ENCODE peak calls at places on chromosomes 11 and 22, in nine cellular contexts. One of them, this sample, is unnamed.

GRCh38 chr11:102485095-102485722 is 32.6 kb upstream of the TMEM123 start:
- DNase-seq in hippocampal formation: no peak
- DNase-seq in stromal cell of bone marrow: no peak
- DNase-seq in NAMALWA: no peak
- DNase-seq in substantia nigra: no peak
- DNase-seq in stimulated activated CD4-positive, alpha-beta T cell treated with anti-CD3 and anti-CD28 coated beads, Interleukin-1b, Interleukin-23, amount 100 ng/mL, for 1 hour: no peak
- DNase-seq in activated CD4-positive, CD25-positive, alpha-beta regulatory T cell treated with anti-CD3 and anti-CD28 coated beads, Interleukin-2, amount 50 U/mL, for 16 hours: no peak
- DNase-seq in stimulated activated naive CD8-positive, alpha-beta T cell treated with anti-CD3 and anti-CD28 coated beads, Interleukin-15, Interleukin-2, amounts not matched to agents 100 U/mL and 50 U/mL, for 24 hours: no peak
- DNase-seq in effector memory CD8-positive, alpha-beta T cell: no peak
- DNase-seq in this sample: no peak

GRCh38 chr11:3796346-3796745 is 1.0 kb downstream of the NUP98 start:
- DNase-seq in hippocampal formation: no peak
- DNase-seq in stromal cell of bone marrow: no peak
- DNase-seq in NAMALWA: peak; percentile 26
- DNase-seq in substantia nigra: no peak
- DNase-seq in stimulated activated CD4-positive, alpha-beta T cell treated with anti-CD3 and anti-CD28 coated beads, Interleukin-1b, Interleukin-23, amount 100 ng/mL, for 1 hour: no peak
- DNase-seq in activated CD4-positive, CD25-positive, alpha-beta regulatory T cell treated with anti-CD3 and anti-CD28 coated beads, Interleukin-2, amount 50 U/mL, for 16 hours: no peak
- DNase-seq in stimulated activated naive CD8-positive, alpha-beta T cell treated with anti-CD3 and anti-CD28 coated beads, Interleukin-15, Interleukin-2, amounts not matched to agents 100 U/mL and 50 U/mL, for 24 hours: no peak
- DNase-seq in effector memory CD8-positive, alpha-beta T cell: no peak
- DNase-seq in this sample: no peak

GRCh38 chr11:7572001-7572712 is 58.4 kb downstream of the PPFIBP2 start:
- DNase-seq in hippocampal formation: no peak
- DNase-seq in stromal cell of bone marrow: no peak
- DNase-seq in NAMALWA: no peak
- DNase-seq in substantia nigra: no peak
- DNase-seq in stimulated activated CD4-positive, alpha-beta T cell treated with anti-CD3 and anti-CD28 coated beads, Interleukin-1b, Interleukin-23, amount 100 ng/mL, for 1 hour: no peak
- DNase-seq in activated CD4-positive, CD25-positive, alpha-beta regulatory T cell treated with anti-CD3 and anti-CD28 coated beads, Interleukin-2, amount 50 U/mL, for 16 hours: no peak
- DNase-seq in stimulated activated naive CD8-positive, alpha-beta T cell treated with anti-CD3 and anti-CD28 coated beads, Interleukin-15, Interleukin-2, amounts not matched to agents 100 U/mL and 50 U/mL, for 24 hours: no peak
- DNase-seq in effector memory CD8-positive, alpha-beta T cell: no peak
- DNase-seq in this sample: no peak

GRCh38 chr11:109076870-109077269 is 345.1 kb upstream of the C11orf87 start:
- DNase-seq in hippocampal formation: no peak
- DNase-seq in stromal cell of bone marrow: no peak
- DNase-seq in NAMALWA: no peak
- DNase-seq in substantia nigra: no peak
- DNase-seq in stimulated activated CD4-positive, alpha-beta T cell treated with anti-CD3 and anti-CD28 coated beads, Interleukin-1b, Interleukin-23, amount 100 ng/mL, for 1 hour: no peak
- DNase-seq in activated CD4-positive, CD25-positive, alpha-beta regulatory T cell treated with anti-CD3 and anti-CD28 coated beads, Interleukin-2, amount 50 U/mL, for 16 hours: no peak
- DNase-seq in stimulated activated naive CD8-positive, alpha-beta T cell treated with anti-CD3 and anti-CD28 coated beads, Interleukin-15, Interleukin-2, amounts not matched to agents 100 U/mL and 50 U/mL, for 24 hours: no peak
- DNase-seq in effector memory CD8-positive, alpha-beta T cell: no peak
- DNase-seq in this sample: no peak

GRCh38 chr11:102761646-102762238 is 18.7 kb downstream of the MMP10 start:
- DNase-seq in hippocampal formation: no peak
- DNase-seq in stromal cell of bone marrow: no peak
- DNase-seq in NAMALWA: no peak
- DNase-seq in substantia nigra: no peak
- DNase-seq in stimulated activated CD4-positive, alpha-beta T cell treated with anti-CD3 and anti-CD28 coated beads, Interleukin-1b, Interleukin-23, amount 100 ng/mL, for 1 hour: no peak
- DNase-seq in activated CD4-positive, CD25-positive, alpha-beta regulatory T cell treated with anti-CD3 and anti-CD28 coated beads, Interleukin-2, amount 50 U/mL, for 16 hours: no peak
- DNase-seq in stimulated activated naive CD8-positive, alpha-beta T cell treated with anti-CD3 and anti-CD28 coated beads, Interleukin-15, Interleukin-2, amounts not matched to agents 100 U/mL and 50 U/mL, for 24 hours: no peak
- DNase-seq in effector memory CD8-positive, alpha-beta T cell: no peak
- DNase-seq in this sample: no peak

GRCh38 chr11:26827567-26828037 is 105.7 kb upstream of the SLC5A12 start:
- DNase-seq in hippocampal formation: no peak
- DNase-seq in stromal cell of bone marrow: no peak
- DNase-seq in NAMALWA: no peak
- DNase-seq in substantia nigra: no peak
- DNase-seq in stimulated activated CD4-positive, alpha-beta T cell treated with anti-CD3 and anti-CD28 coated beads, Interleukin-1b, Interleukin-23, amount 100 ng/mL, for 1 hour: no peak
- DNase-seq in activated CD4-positive, CD25-positive, alpha-beta regulatory T cell treated with anti-CD3 and anti-CD28 coated beads, Interleukin-2, amount 50 U/mL, for 16 hours: no peak
- DNase-seq in stimulated activated naive CD8-positive, alpha-beta T cell treated with anti-CD3 and anti-CD28 coated beads, Interleukin-15, Interleukin-2, amounts not matched to agents 100 U/mL and 50 U/mL, for 24 hours: no peak
- DNase-seq in effector memory CD8-positive, alpha-beta T cell: no peak
- DNase-seq in this sample: no peak

GRCh38 chr11:47791774-47792173 is 24.6 kb upstream of the FNBP4 start:
- DNase-seq in hippocampal formation: no peak
- DNase-seq in stromal cell of bone marrow: no peak
- DNase-seq in NAMALWA: no peak
- DNase-seq in substantia nigra: no peak
- DNase-seq in stimulated activated CD4-positive, alpha-beta T cell treated with anti-CD3 and anti-CD28 coated beads, Interleukin-1b, Interleukin-23, amount 100 ng/mL, for 1 hour: no peak
- DNase-seq in activated CD4-positive, CD25-positive, alpha-beta regulatory T cell treated with anti-CD3 and anti-CD28 coated beads, Interleukin-2, amount 50 U/mL, for 16 hours: no peak
- DNase-seq in stimulated activated naive CD8-positive, alpha-beta T cell treated with anti-CD3 and anti-CD28 coated beads, Interleukin-15, Interleukin-2, amounts not matched to agents 100 U/mL and 50 U/mL, for 24 hours: no peak
- DNase-seq in effector memory CD8-positive, alpha-beta T cell: no peak
- DNase-seq in this sample: no peak

GRCh38 chr22:36385491-36386350 is 2.0 kb downstream of the MYH9 start:
- DNase-seq in hippocampal formation: no peak
- DNase-seq in stromal cell of bone marrow: no peak
- DNase-seq in NAMALWA: peak; percentile 59
- DNase-seq in substantia nigra: no peak
- DNase-seq in stimulated activated CD4-positive, alpha-beta T cell treated with anti-CD3 and anti-CD28 coated beads, Interleukin-1b, Interleukin-23, amount 100 ng/mL, for 1 hour: no peak
- DNase-seq in activated CD4-positive, CD25-positive, alpha-beta regulatory T cell treated with anti-CD3 and anti-CD28 coated beads, Interleukin-2, amount 50 U/mL, for 16 hours: peak; percentile 39
- DNase-seq in stimulated activated naive CD8-positive, alpha-beta T cell treated with anti-CD3 and anti-CD28 coated beads, Interleukin-15, Interleukin-2, amounts not matched to agents 100 U/mL and 50 U/mL, for 24 hours: peak; percentile 76
- DNase-seq in effector memory CD8-positive, alpha-beta T cell: no peak
- DNase-seq in this sample: no peak

GRCh38 chr11:121250843-121251242 is 41.7 kb upstream of the SC5D start:
- DNase-seq in hippocampal formation: no peak
- DNase-seq in stromal cell of bone marrow: peak; percentile 7
- DNase-seq in NAMALWA: no peak
- DNase-seq in substantia nigra: no peak
- DNase-seq in stimulated activated CD4-positive, alpha-beta T cell treated with anti-CD3 and anti-CD28 coated beads, Interleukin-1b, Interleukin-23, amount 100 ng/mL, for 1 hour: no peak
- DNase-seq in activated CD4-positive, CD25-positive, alpha-beta regulatory T cell treated with anti-CD3 and anti-CD28 coated beads, Interleukin-2, amount 50 U/mL, for 16 hours: no peak
- DNase-seq in stimulated activated naive CD8-positive, alpha-beta T cell treated with anti-CD3 and anti-CD28 coated beads, Interleukin-15, Interleukin-2, amounts not matched to agents 100 U/mL and 50 U/mL, for 24 hours: no peak
- DNase-seq in effector memory CD8-positive, alpha-beta T cell: no peak
- DNase-seq in this sample: no peak

GRCh38 chr22:18031670-18032454 is 7.5 kb upstream of the MICAL3 start:
- DNase-seq in hippocampal formation: no peak
- DNase-seq in stromal cell of bone marrow: peak; percentile 62
- DNase-seq in NAMALWA: no peak
- DNase-seq in substantia nigra: no peak
- DNase-seq in stimulated activated CD4-positive, alpha-beta T cell treated with anti-CD3 and anti-CD28 coated beads, Interleukin-1b, Interleukin-23, amount 100 ng/mL, for 1 hour: no peak
- DNase-seq in activated CD4-positive, CD25-positive, alpha-beta regulatory T cell treated with anti-CD3 and anti-CD28 coated beads, Interleukin-2, amount 50 U/mL, for 16 hours: no peak
- DNase-seq in stimulated activated naive CD8-positive, alpha-beta T cell treated with anti-CD3 and anti-CD28 coated beads, Interleukin-15, Interleukin-2, amounts not matched to agents 100 U/mL and 50 U/mL, for 24 hours: no peak
- DNase-seq in effector memory CD8-positive, alpha-beta T cell: no peak
- DNase-seq in this sample: no peak

GRCh38 chr11:72813740-72814138 is 472 bp upstream of the ATG16L2 start:
- DNase-seq in hippocampal formation: no peak
- DNase-seq in stromal cell of bone marrow: peak; percentile 54
- DNase-seq in NAMALWA: peak; percentile 69
- DNase-seq in substantia nigra: peak; percentile 82
- DNase-seq in stimulated activated CD4-positive, alpha-beta T cell treated with anti-CD3 and anti-CD28 coated beads, Interleukin-1b, Interleukin-23, amount 100 ng/mL, for 1 hour: no peak
- DNase-seq in activated CD4-positive, CD25-positive, alpha-beta regulatory T cell treated with anti-CD3 and anti-CD28 coated beads, Interleukin-2, amount 50 U/mL, for 16 hours: no peak
- DNase-seq in stimulated activated naive CD8-positive, alpha-beta T cell treated with anti-CD3 and anti-CD28 coated beads, Interleukin-15, Interleukin-2, amounts not matched to agents 100 U/mL and 50 U/mL, for 24 hours: peak; percentile 88
- DNase-seq in effector memory CD8-positive, alpha-beta T cell: no peak
- DNase-seq in this sample: peak; percentile 60

GRCh38 chr11:85977751-85978160 is 91.1 kb downstream of the PICALM start:
- DNase-seq in hippocampal formation: no peak
- DNase-seq in stromal cell of bone marrow: no peak
- DNase-seq in NAMALWA: no peak
- DNase-seq in substantia nigra: no peak
- DNase-seq in stimulated activated CD4-positive, alpha-beta T cell treated with anti-CD3 and anti-CD28 coated beads, Interleukin-1b, Interleukin-23, amount 100 ng/mL, for 1 hour: no peak
- DNase-seq in activated CD4-positive, CD25-positive, alpha-beta regulatory T cell treated with anti-CD3 and anti-CD28 coated beads, Interleukin-2, amount 50 U/mL, for 16 hours: no peak
- DNase-seq in stimulated activated naive CD8-positive, alpha-beta T cell treated with anti-CD3 and anti-CD28 coated beads, Interleukin-15, Interleukin-2, amounts not matched to agents 100 U/mL and 50 U/mL, for 24 hours: no peak
- DNase-seq in effector memory CD8-positive, alpha-beta T cell: no peak
- DNase-seq in this sample: no peak

GRCh38 chr11:62919898-62920640 is 1.1 kb downstream of the CHRM1 start:
- DNase-seq in hippocampal formation: no peak
- DNase-seq in stromal cell of bone marrow: no peak
- DNase-seq in NAMALWA: no peak
- DNase-seq in substantia nigra: no peak
- DNase-seq in stimulated activated CD4-positive, alpha-beta T cell treated with anti-CD3 and anti-CD28 coated beads, Interleukin-1b, Interleukin-23, amount 100 ng/mL, for 1 hour: no peak
- DNase-seq in activated CD4-positive, CD25-positive, alpha-beta regulatory T cell treated with anti-CD3 and anti-CD28 coated beads, Interleukin-2, amount 50 U/mL, for 16 hours: no peak
- DNase-seq in stimulated activated naive CD8-positive, alpha-beta T cell treated with anti-CD3 and anti-CD28 coated beads, Interleukin-15, Interleukin-2, amounts not matched to agents 100 U/mL and 50 U/mL, for 24 hours: no peak
- DNase-seq in effector memory CD8-positive, alpha-beta T cell: no peak
- DNase-seq in this sample: no peak

GRCh38 chr11:57732661-57733060 is 8.6 kb upstream of the SELENOH start:
- DNase-seq in hippocampal formation: no peak
- DNase-seq in stromal cell of bone marrow: no peak
- DNase-seq in NAMALWA: no peak
- DNase-seq in substantia nigra: no peak
- DNase-seq in stimulated activated CD4-positive, alpha-beta T cell treated with anti-CD3 and anti-CD28 coated beads, Interleukin-1b, Interleukin-23, amount 100 ng/mL, for 1 hour: no peak
- DNase-seq in activated CD4-positive, CD25-positive, alpha-beta regulatory T cell treated with anti-CD3 and anti-CD28 coated beads, Interleukin-2, amount 50 U/mL, for 16 hours: no peak
- DNase-seq in stimulated activated naive CD8-positive, alpha-beta T cell treated with anti-CD3 and anti-CD28 coated beads, Interleukin-15, Interleukin-2, amounts not matched to agents 100 U/mL and 50 U/mL, for 24 hours: no peak
- DNase-seq in effector memory CD8-positive, alpha-beta T cell: no peak
- DNase-seq in this sample: no peak

GRCh38 chr22:42841444-42841843 is 15.6 kb downstream of the ARFGAP3 start:
- DNase-seq in hippocampal formation: no peak
- DNase-seq in stromal cell of bone marrow: no peak
- DNase-seq in NAMALWA: no peak
- DNase-seq in substantia nigra: no peak
- DNase-seq in stimulated activated CD4-positive, alpha-beta T cell treated with anti-CD3 and anti-CD28 coated beads, Interleukin-1b, Interleukin-23, amount 100 ng/mL, for 1 hour: no peak
- DNase-seq in activated CD4-positive, CD25-positive, alpha-beta regulatory T cell treated with anti-CD3 and anti-CD28 coated beads, Interleukin-2, amount 50 U/mL, for 16 hours: no peak
- DNase-seq in stimulated activated naive CD8-positive, alpha-beta T cell treated with anti-CD3 and anti-CD28 coated beads, Interleukin-15, Interleukin-2, amounts not matched to agents 100 U/mL and 50 U/mL, for 24 hours: no peak
- DNase-seq in effector memory CD8-positive, alpha-beta T cell: no peak
- DNase-seq in this sample: no peak

GRCh38 chr22:19062909-19063308 is 59.3 kb downstream of the DGCR2 start:
- DNase-seq in hippocampal formation: no peak
- DNase-seq in stromal cell of bone marrow: no peak
- DNase-seq in NAMALWA: no peak
- DNase-seq in substantia nigra: no peak
- DNase-seq in stimulated activated CD4-positive, alpha-beta T cell treated with anti-CD3 and anti-CD28 coated beads, Interleukin-1b, Interleukin-23, amount 100 ng/mL, for 1 hour: no peak
- DNase-seq in activated CD4-positive, CD25-positive, alpha-beta regulatory T cell treated with anti-CD3 and anti-CD28 coated beads, Interleukin-2, amount 50 U/mL, for 16 hours: no peak
- DNase-seq in stimulated activated naive CD8-positive, alpha-beta T cell treated with anti-CD3 and anti-CD28 coated beads, Interleukin-15, Interleukin-2, amounts not matched to agents 100 U/mL and 50 U/mL, for 24 hours: no peak
- DNase-seq in effector memory CD8-positive, alpha-beta T cell: no peak
- DNase-seq in this sample: no peak

GRCh38 chr11:60469723-60470122 is 14.1 kb downstream of the MS4A1 start:
- DNase-seq in hippocampal formation: no peak
- DNase-seq in stromal cell of bone marrow: no peak
- DNase-seq in NAMALWA: no peak
- DNase-seq in substantia nigra: no peak
- DNase-seq in stimulated activated CD4-positive, alpha-beta T cell treated with anti-CD3 and anti-CD28 coated beads, Interleukin-1b, Interleukin-23, amount 100 ng/mL, for 1 hour: no peak
- DNase-seq in activated CD4-positive, CD25-positive, alpha-beta regulatory T cell treated with anti-CD3 and anti-CD28 coated beads, Interleukin-2, amount 50 U/mL, for 16 hours: no peak
- DNase-seq in stimulated activated naive CD8-positive, alpha-beta T cell treated with anti-CD3 and anti-CD28 coated beads, Interleukin-15, Interleukin-2, amounts not matched to agents 100 U/mL and 50 U/mL, for 24 hours: no peak
- DNase-seq in effector memory CD8-positive, alpha-beta T cell: no peak
- DNase-seq in this sample: no peak

GRCh38 chr11:19216021-19216420 is 14.2 kb upstream of the CSRP3 start:
- DNase-seq in hippocampal formation: no peak
- DNase-seq in stromal cell of bone marrow: no peak
- DNase-seq in NAMALWA: no peak
- DNase-seq in substantia nigra: no peak
- DNase-seq in stimulated activated CD4-positive, alpha-beta T cell treated with anti-CD3 and anti-CD28 coated beads, Interleukin-1b, Interleukin-23, amount 100 ng/mL, for 1 hour: no peak
- DNase-seq in activated CD4-positive, CD25-positive, alpha-beta regulatory T cell treated with anti-CD3 and anti-CD28 coated beads, Interleukin-2, amount 50 U/mL, for 16 hours: no peak
- DNase-seq in stimulated activated naive CD8-positive, alpha-beta T cell treated with anti-CD3 and anti-CD28 coated beads, Interleukin-15, Interleukin-2, amounts not matched to agents 100 U/mL and 50 U/mL, for 24 hours: no peak
- DNase-seq in effector memory CD8-positive, alpha-beta T cell: no peak
- DNase-seq in this sample: no peak